ENCODE peak calls at places on chromosomes 11 and 22, in ten cellular contexts. One of them, this sample, is unnamed.

GRCh38 chr22:46052801-46053562 is 76.0 kb upstream of the WNT7B start:
- DNase-seq in GM04503: no peak
- DNase-seq in lower leg skin: peak
- DNase-seq in neural crest cell: no peak
- DNase-seq in KBM-7: peak
- DNase-seq in activated naive CD8-positive, alpha-beta T cell treated with anti-CD3 and anti-CD28 coated beads, Interleukin-2, amount 50 U/mL, for 16 hours: no peak
- DNase-seq in lung microvascular endothelial cell: peak
- DNase-seq in heart right ventricle: no peak
- DNase-seq in mesenteric fat pad: peak
- DNase-seq in activated T-cell treated with anti-CD3 and anti-CD28 coated beads for 1 hour: no peak
- DNase-seq in this sample: no peak

GRCh38 chr11:128179049-128179448 is 408.3 kb downstream of the ETS1 start:
- DNase-seq in GM04503: no peak
- DNase-seq in lower leg skin: no peak
- DNase-seq in neural crest cell: no peak
- DNase-seq in KBM-7: no peak
- DNase-seq in activated naive CD8-positive, alpha-beta T cell treated with anti-CD3 and anti-CD28 coated beads, Interleukin-2, amount 50 U/mL, for 16 hours: no peak
- DNase-seq in lung microvascular endothelial cell: no peak
- DNase-seq in heart right ventricle: no peak
- DNase-seq in mesenteric fat pad: no peak
- DNase-seq in activated T-cell treated with anti-CD3 and anti-CD28 coated beads for 1 hour: no peak
- DNase-seq in this sample: no peak

GRCh38 chr11:11177156-11177808 is 175.8 kb downstream of the CSNK2A3 start:
- DNase-seq in GM04503: no peak
- DNase-seq in lower leg skin: no peak
- DNase-seq in neural crest cell: no peak
- DNase-seq in KBM-7: no peak
- DNase-seq in activated naive CD8-positive, alpha-beta T cell treated with anti-CD3 and anti-CD28 coated beads, Interleukin-2, amount 50 U/mL, for 16 hours: no peak
- DNase-seq in lung microvascular endothelial cell: no peak
- DNase-seq in heart right ventricle: no peak
- DNase-seq in mesenteric fat pad: no peak
- DNase-seq in activated T-cell treated with anti-CD3 and anti-CD28 coated beads for 1 hour: no peak
- DNase-seq in this sample: no peak

GRCh38 chr22:50153056-50153755 is 17.3 kb upstream of the PANX2 start:
- DNase-seq in GM04503: no peak
- DNase-seq in lower leg skin: no peak
- DNase-seq in neural crest cell: no peak
- DNase-seq in KBM-7: no peak
- DNase-seq in activated naive CD8-positive, alpha-beta T cell treated with anti-CD3 and anti-CD28 coated beads, Interleukin-2, amount 50 U/mL, for 16 hours: no peak
- DNase-seq in lung microvascular endothelial cell: no peak
- DNase-seq in heart right ventricle: no peak
- DNase-seq in mesenteric fat pad: no peak
- DNase-seq in activated T-cell treated with anti-CD3 and anti-CD28 coated beads for 1 hour: no peak
- DNase-seq in this sample: no peak

GRCh38 chr22:17434856-17435255 is 65.6 kb downstream of the CECR2 start:
- DNase-seq in GM04503: no peak
- DNase-seq in lower leg skin: no peak
- DNase-seq in neural crest cell: no peak
- DNase-seq in KBM-7: no peak
- DNase-seq in activated naive CD8-positive, alpha-beta T cell treated with anti-CD3 and anti-CD28 coated beads, Interleukin-2, amount 50 U/mL, for 16 hours: no peak
- DNase-seq in lung microvascular endothelial cell: no peak
- DNase-seq in heart right ventricle: no peak
- DNase-seq in mesenteric fat pad: no peak
- DNase-seq in activated T-cell treated with anti-CD3 and anti-CD28 coated beads for 1 hour: no peak
- DNase-seq in this sample: no peak

GRCh38 chr11:116414357-116414756 is 358.4 kb downstream of the BUD13 start:
- DNase-seq in GM04503: no peak
- DNase-seq in lower leg skin: no peak
- DNase-seq in neural crest cell: no peak
- DNase-seq in KBM-7: no peak
- DNase-seq in activated naive CD8-positive, alpha-beta T cell treated with anti-CD3 and anti-CD28 coated beads, Interleukin-2, amount 50 U/mL, for 16 hours: no peak
- DNase-seq in lung microvascular endothelial cell: no peak
- DNase-seq in heart right ventricle: no peak
- DNase-seq in mesenteric fat pad: no peak
- DNase-seq in activated T-cell treated with anti-CD3 and anti-CD28 coated beads for 1 hour: no peak
- DNase-seq in this sample: no peak

GRCh38 chr22:45482169-45482568 is 20.5 kb upstream of the FBLN1 start:
- DNase-seq in GM04503: no peak
- DNase-seq in lower leg skin: no peak
- DNase-seq in neural crest cell: no peak
- DNase-seq in KBM-7: no peak
- DNase-seq in activated naive CD8-positive, alpha-beta T cell treated with anti-CD3 and anti-CD28 coated beads, Interleukin-2, amount 50 U/mL, for 16 hours: no peak
- DNase-seq in lung microvascular endothelial cell: no peak
- DNase-seq in heart right ventricle: no peak
- DNase-seq in mesenteric fat pad: no peak
- DNase-seq in activated T-cell treated with anti-CD3 and anti-CD28 coated beads for 1 hour: no peak
- DNase-seq in this sample: no peak

GRCh38 chr11:126720539-126721235 is 279.9 kb downstream of the KIRREL3 start:
- DNase-seq in GM04503: no peak
- DNase-seq in lower leg skin: no peak
- DNase-seq in neural crest cell: no peak
- DNase-seq in KBM-7: no peak
- DNase-seq in activated naive CD8-positive, alpha-beta T cell treated with anti-CD3 and anti-CD28 coated beads, Interleukin-2, amount 50 U/mL, for 16 hours: no peak
- DNase-seq in lung microvascular endothelial cell: no peak
- DNase-seq in heart right ventricle: no peak
- DNase-seq in mesenteric fat pad: no peak
- DNase-seq in activated T-cell treated with anti-CD3 and anti-CD28 coated beads for 1 hour: no peak
- DNase-seq in this sample: no peak

GRCh38 chr11:5046754-5047330 is 516 bp downstream of the OR52J3 start:
- DNase-seq in GM04503: no peak
- DNase-seq in lower leg skin: no peak
- DNase-seq in neural crest cell: no peak
- DNase-seq in KBM-7: no peak
- DNase-seq in activated naive CD8-positive, alpha-beta T cell treated with anti-CD3 and anti-CD28 coated beads, Interleukin-2, amount 50 U/mL, for 16 hours: no peak
- DNase-seq in lung microvascular endothelial cell: no peak
- DNase-seq in heart right ventricle: no peak
- DNase-seq in mesenteric fat pad: no peak
- DNase-seq in activated T-cell treated with anti-CD3 and anti-CD28 coated beads for 1 hour: no peak
- DNase-seq in this sample: peak

GRCh38 chr22:23283591-23284503 is 103.5 kb downstream of the BCR start:
- DNase-seq in GM04503: no peak
- DNase-seq in lower leg skin: no peak
- DNase-seq in neural crest cell: no peak
- DNase-seq in KBM-7: no peak
- DNase-seq in activated naive CD8-positive, alpha-beta T cell treated with anti-CD3 and anti-CD28 coated beads, Interleukin-2, amount 50 U/mL, for 16 hours: no peak
- DNase-seq in lung microvascular endothelial cell: no peak
- DNase-seq in heart right ventricle: no peak
- DNase-seq in mesenteric fat pad: no peak
- DNase-seq in activated T-cell treated with anti-CD3 and anti-CD28 coated beads for 1 hour: no peak
- DNase-seq in this sample: no peak

GRCh38 chr22:41862160-41862529 is 29.2 kb downstream of the SREBF2 start:
- DNase-seq in GM04503: no peak
- DNase-seq in lower leg skin: no peak
- DNase-seq in neural crest cell: no peak
- DNase-seq in KBM-7: peak
- DNase-seq in activated naive CD8-positive, alpha-beta T cell treated with anti-CD3 and anti-CD28 coated beads, Interleukin-2, amount 50 U/mL, for 16 hours: peak
- DNase-seq in lung microvascular endothelial cell: peak
- DNase-seq in heart right ventricle: no peak
- DNase-seq in mesenteric fat pad: no peak
- DNase-seq in activated T-cell treated with anti-CD3 and anti-CD28 coated beads for 1 hour: peak
- DNase-seq in this sample: peak

GRCh38 chr11:83278351-83278750 is 7.8 kb downstream of the CCDC90B start:
- DNase-seq in GM04503: peak
- DNase-seq in lower leg skin: no peak
- DNase-seq in neural crest cell: no peak
- DNase-seq in KBM-7: no peak
- DNase-seq in activated naive CD8-positive, alpha-beta T cell treated with anti-CD3 and anti-CD28 coated beads, Interleukin-2, amount 50 U/mL, for 16 hours: no peak
- DNase-seq in lung microvascular endothelial cell: no peak
- DNase-seq in heart right ventricle: no peak
- DNase-seq in mesenteric fat pad: no peak
- DNase-seq in activated T-cell treated with anti-CD3 and anti-CD28 coated beads for 1 hour: no peak
- DNase-seq in this sample: no peak

GRCh38 chr11:78961938-78962701 is 387.5 kb upstream of the NARS2 start:
- DNase-seq in GM04503: no peak
- DNase-seq in lower leg skin: peak
- DNase-seq in neural crest cell: peak
- DNase-seq in KBM-7: no peak
- DNase-seq in activated naive CD8-positive, alpha-beta T cell treated with anti-CD3 and anti-CD28 coated beads, Interleukin-2, amount 50 U/mL, for 16 hours: no peak
- DNase-seq in lung microvascular endothelial cell: peak
- DNase-seq in heart right ventricle: no peak
- DNase-seq in mesenteric fat pad: no peak
- DNase-seq in activated T-cell treated with anti-CD3 and anti-CD28 coated beads for 1 hour: no peak
- DNase-seq in this sample: no peak

GRCh38 chr11:73230931-73231330 is 12.8 kb downstream of the P2RY2 start:
- DNase-seq in GM04503: no peak
- DNase-seq in lower leg skin: peak
- DNase-seq in neural crest cell: no peak
- DNase-seq in KBM-7: no peak
- DNase-seq in activated naive CD8-positive, alpha-beta T cell treated with anti-CD3 and anti-CD28 coated beads, Interleukin-2, amount 50 U/mL, for 16 hours: no peak
- DNase-seq in lung microvascular endothelial cell: no peak
- DNase-seq in heart right ventricle: no peak
- DNase-seq in mesenteric fat pad: peak
- DNase-seq in activated T-cell treated with anti-CD3 and anti-CD28 coated beads for 1 hour: no peak
- DNase-seq in this sample: no peak

GRCh38 chr11:35735903-35736302 is 73.3 kb downstream of the TRIM44 start:
- DNase-seq in GM04503: no peak
- DNase-seq in lower leg skin: no peak
- DNase-seq in neural crest cell: no peak
- DNase-seq in KBM-7: no peak
- DNase-seq in activated naive CD8-positive, alpha-beta T cell treated with anti-CD3 and anti-CD28 coated beads, Interleukin-2, amount 50 U/mL, for 16 hours: no peak
- DNase-seq in lung microvascular endothelial cell: no peak
- DNase-seq in heart right ventricle: no peak
- DNase-seq in mesenteric fat pad: no peak
- DNase-seq in activated T-cell treated with anti-CD3 and anti-CD28 coated beads for 1 hour: no peak
- DNase-seq in this sample: no peak

GRCh38 chr22:19849800-19850481 is 4.7 kb downstream of the GNB1L start:
- DNase-seq in GM04503: no peak
- DNase-seq in lower leg skin: no peak
- DNase-seq in neural crest cell: no peak
- DNase-seq in KBM-7: no peak
- DNase-seq in activated naive CD8-positive, alpha-beta T cell treated with anti-CD3 and anti-CD28 coated beads, Interleukin-2, amount 50 U/mL, for 16 hours: no peak
- DNase-seq in lung microvascular endothelial cell: no peak
- DNase-seq in heart right ventricle: no peak
- DNase-seq in mesenteric fat pad: no peak
- DNase-seq in activated T-cell treated with anti-CD3 and anti-CD28 coated beads for 1 hour: no peak
- DNase-seq in this sample: no peak

GRCh38 chr11:118142809-118143208 is 9.8 kb downstream of the SCN4B start:
- DNase-seq in GM04503: no peak
- DNase-seq in lower leg skin: no peak
- DNase-seq in neural crest cell: no peak
- DNase-seq in KBM-7: peak
- DNase-seq in activated naive CD8-positive, alpha-beta T cell treated with anti-CD3 and anti-CD28 coated beads, Interleukin-2, amount 50 U/mL, for 16 hours: no peak
- DNase-seq in lung microvascular endothelial cell: no peak
- DNase-seq in heart right ventricle: no peak
- DNase-seq in mesenteric fat pad: peak
- DNase-seq in activated T-cell treated with anti-CD3 and anti-CD28 coated beads for 1 hour: no peak
- DNase-seq in this sample: peak

GRCh38 chr11:2301631-2302272 is at the start of the genes C11orf21 and TSPAN32:
- DNase-seq in GM04503: no peak
- DNase-seq in lower leg skin: no peak
- DNase-seq in neural crest cell: no peak
- DNase-seq in KBM-7: peak
- DNase-seq in activated naive CD8-positive, alpha-beta T cell treated with anti-CD3 and anti-CD28 coated beads, Interleukin-2, amount 50 U/mL, for 16 hours: no peak
- DNase-seq in lung microvascular endothelial cell: no peak
- DNase-seq in heart right ventricle: peak
- DNase-seq in mesenteric fat pad: peak
- DNase-seq in activated T-cell treated with anti-CD3 and anti-CD28 coated beads for 1 hour: no peak
- DNase-seq in this sample: peak

GRCh38 chr11:105296806-105297205 is 157.2 kb upstream of the CARD18 start:
- DNase-seq in GM04503: no peak
- DNase-seq in lower leg skin: no peak
- DNase-seq in neural crest cell: no peak
- DNase-seq in KBM-7: no peak
- DNase-seq in activated naive CD8-positive, alpha-beta T cell treated with anti-CD3 and anti-CD28 coated beads, Interleukin-2, amount 50 U/mL, for 16 hours: no peak
- DNase-seq in lung microvascular endothelial cell: no peak
- DNase-seq in heart right ventricle: no peak
- DNase-seq in mesenteric fat pad: no peak
- DNase-seq in activated T-cell treated with anti-CD3 and anti-CD28 coated beads for 1 hour: no peak
- DNase-seq in this sample: no peak

GRCh38 chr11:9253086-9253485 is 12.1 kb downstream of the DENND5A start:
- DNase-seq in GM04503: no peak
- DNase-seq in lower leg skin: no peak
- DNase-seq in neural crest cell: no peak
- DNase-seq in KBM-7: no peak
- DNase-seq in activated naive CD8-positive, alpha-beta T cell treated with anti-CD3 and anti-CD28 coated beads, Interleukin-2, amount 50 U/mL, for 16 hours: no peak
- DNase-seq in lung microvascular endothelial cell: peak
- DNase-seq in heart right ventricle: no peak
- DNase-seq in mesenteric fat pad: no peak
- DNase-seq in activated T-cell treated with anti-CD3 and anti-CD28 coated beads for 1 hour: no peak
- DNase-seq in this sample: no peak

GRCh38 chr22:22091400-22091878 is 108.9 kb upstream of the TOP3B start:
- DNase-seq in GM04503: no peak
- DNase-seq in lower leg skin: no peak
- DNase-seq in neural crest cell: no peak
- DNase-seq in KBM-7: no peak
- DNase-seq in activated naive CD8-positive, alpha-beta T cell treated with anti-CD3 and anti-CD28 coated beads, Interleukin-2, amount 50 U/mL, for 16 hours: no peak
- DNase-seq in lung microvascular endothelial cell: no peak
- DNase-seq in heart right ventricle: no peak
- DNase-seq in mesenteric fat pad: no peak
- DNase-seq in activated T-cell treated with anti-CD3 and anti-CD28 coated beads for 1 hour: no peak
- DNase-seq in this sample: no peak

GRCh38 chr22:27207907-27208306 is 550.5 kb downstream of the MIAT start:
- DNase-seq in GM04503: peak
- DNase-seq in lower leg skin: peak
- DNase-seq in neural crest cell: no peak
- DNase-seq in KBM-7: no peak
- DNase-seq in activated naive CD8-positive, alpha-beta T cell treated with anti-CD3 and anti-CD28 coated beads, Interleukin-2, amount 50 U/mL, for 16 hours: no peak
- DNase-seq in lung microvascular endothelial cell: no peak
- DNase-seq in heart right ventricle: no peak
- DNase-seq in mesenteric fat pad: no peak
- DNase-seq in activated T-cell treated with anti-CD3 and anti-CD28 coated beads for 1 hour: no peak
- DNase-seq in this sample: no peak

GRCh38 chr11:122910775-122911174 is 28.2 kb downstream of the JHY start:
- DNase-seq in GM04503: no peak
- DNase-seq in lower leg skin: no peak
- DNase-seq in neural crest cell: no peak
- DNase-seq in KBM-7: no peak
- DNase-seq in activated naive CD8-positive, alpha-beta T cell treated with anti-CD3 and anti-CD28 coated beads, Interleukin-2, amount 50 U/mL, for 16 hours: no peak
- DNase-seq in lung microvascular endothelial cell: peak
- DNase-seq in heart right ventricle: no peak
- DNase-seq in mesenteric fat pad: no peak
- DNase-seq in activated T-cell treated with anti-CD3 and anti-CD28 coated beads for 1 hour: no peak
- DNase-seq in this sample: peak

GRCh38 chr11:33015621-33016551 is at the start of gene DEPDC7:
- DNase-seq in GM04503: peak
- DNase-seq in lower leg skin: peak
- DNase-seq in neural crest cell: peak
- DNase-seq in KBM-7: peak
- DNase-seq in activated naive CD8-positive, alpha-beta T cell treated with anti-CD3 and anti-CD28 coated beads, Interleukin-2, amount 50 U/mL, for 16 hours: peak
- DNase-seq in lung microvascular endothelial cell: peak
- DNase-seq in heart right ventricle: peak
- DNase-seq in mesenteric fat pad: peak
- DNase-seq in activated T-cell treated with anti-CD3 and anti-CD28 coated beads for 1 hour: peak
- DNase-seq in this sample: peak

GRCh38 chr11:15627560-15627959 is 512.8 kb downstream of the INSC start:
- DNase-seq in GM04503: no peak
- DNase-seq in lower leg skin: no peak
- DNase-seq in neural crest cell: no peak
- DNase-seq in KBM-7: no peak
- DNase-seq in activated naive CD8-positive, alpha-beta T cell treated with anti-CD3 and anti-CD28 coated beads, Interleukin-2, amount 50 U/mL, for 16 hours: no peak
- DNase-seq in lung microvascular endothelial cell: no peak
- DNase-seq in heart right ventricle: no peak
- DNase-seq in mesenteric fat pad: no peak
- DNase-seq in activated T-cell treated with anti-CD3 and anti-CD28 coated beads for 1 hour: no peak
- DNase-seq in this sample: no peak

GRCh38 chr22:42648368-42649260 is 578 bp downstream of the CYB5R3 start:
- DNase-seq in GM04503: no peak
- DNase-seq in lower leg skin: peak
- DNase-seq in neural crest cell: no peak
- DNase-seq in KBM-7: peak
- DNase-seq in activated naive CD8-positive, alpha-beta T cell treated with anti-CD3 and anti-CD28 coated beads, Interleukin-2, amount 50 U/mL, for 16 hours: no peak
- DNase-seq in lung microvascular endothelial cell: peak
- DNase-seq in heart right ventricle: peak
- DNase-seq in mesenteric fat pad: no peak
- DNase-seq in activated T-cell treated with anti-CD3 and anti-CD28 coated beads for 1 hour: peak
- DNase-seq in this sample: peak

This sample was measured in MV-4-11.